ENCODE peak calls at places on chromosome 17, in seven cellular contexts. One of them, this sample, is unnamed.

GRCh38 chr17:31787857-31788570 is 71.0 kb downstream of the COPRS start:
- DNase-seq in T-helper 22 cell: no peak
- DNase-seq in stimulated activated naive CD4-positive, alpha-beta T cell treated with Interleukin-2 at 50 U/mL for 16 hours: no peak
- DNase-seq in non-pigmented ciliary epithelial cell: peak
- DNase-seq in G401: peak
- DNase-seq in activated CD4-positive, alpha-beta memory T cell treated with anti-CD3 and anti-CD28 coated beads, Interleukin-2, amount 10 ng/mL, durations not matched to agents 7 days and 5 days: no peak
- DNase-seq in hippocampal formation: no peak
- DNase-seq in this sample: peak

GRCh38 chr17:57490446-57490845 is 234.1 kb downstream of the MSI2 start:
- DNase-seq in T-helper 22 cell: no peak
- DNase-seq in stimulated activated naive CD4-positive, alpha-beta T cell treated with Interleukin-2 at 50 U/mL for 16 hours: no peak
- DNase-seq in non-pigmented ciliary epithelial cell: no peak
- DNase-seq in G401: no peak
- DNase-seq in activated CD4-positive, alpha-beta memory T cell treated with anti-CD3 and anti-CD28 coated beads, Interleukin-2, amount 10 ng/mL, durations not matched to agents 7 days and 5 days: no peak
- DNase-seq in hippocampal formation: no peak
- DNase-seq in this sample: no peak

GRCh38 chr17:1813088-1813487 is 16.6 kb downstream of the SMYD4 start:
- DNase-seq in T-helper 22 cell: no peak
- DNase-seq in stimulated activated naive CD4-positive, alpha-beta T cell treated with Interleukin-2 at 50 U/mL for 16 hours: no peak
- DNase-seq in non-pigmented ciliary epithelial cell: no peak
- DNase-seq in G401: no peak
- DNase-seq in activated CD4-positive, alpha-beta memory T cell treated with anti-CD3 and anti-CD28 coated beads, Interleukin-2, amount 10 ng/mL, durations not matched to agents 7 days and 5 days: no peak
- DNase-seq in hippocampal formation: no peak
- DNase-seq in this sample: no peak

GRCh38 chr17:39775075-39775474 is 37.3 kb downstream of the GRB7 start:
- DNase-seq in T-helper 22 cell: no peak
- DNase-seq in stimulated activated naive CD4-positive, alpha-beta T cell treated with Interleukin-2 at 50 U/mL for 16 hours: no peak
- DNase-seq in non-pigmented ciliary epithelial cell: no peak
- DNase-seq in G401: no peak
- DNase-seq in activated CD4-positive, alpha-beta memory T cell treated with anti-CD3 and anti-CD28 coated beads, Interleukin-2, amount 10 ng/mL, durations not matched to agents 7 days and 5 days: no peak
- DNase-seq in hippocampal formation: no peak
- DNase-seq in this sample: no peak

GRCh38 chr17:49487202-49487601 is 7.9 kb upstream of the NGFR start:
- DNase-seq in T-helper 22 cell: no peak
- DNase-seq in stimulated activated naive CD4-positive, alpha-beta T cell treated with Interleukin-2 at 50 U/mL for 16 hours: no peak
- DNase-seq in non-pigmented ciliary epithelial cell: no peak
- DNase-seq in G401: no peak
- DNase-seq in activated CD4-positive, alpha-beta memory T cell treated with anti-CD3 and anti-CD28 coated beads, Interleukin-2, amount 10 ng/mL, durations not matched to agents 7 days and 5 days: no peak
- DNase-seq in hippocampal formation: no peak
- DNase-seq in this sample: no peak

GRCh38 chr17:75124041-75124818 is 7.3 kb downstream of the NT5C start:
- DNase-seq in T-helper 22 cell: peak
- DNase-seq in stimulated activated naive CD4-positive, alpha-beta T cell treated with Interleukin-2 at 50 U/mL for 16 hours: peak
- DNase-seq in non-pigmented ciliary epithelial cell: no peak
- DNase-seq in G401: no peak
- DNase-seq in activated CD4-positive, alpha-beta memory T cell treated with anti-CD3 and anti-CD28 coated beads, Interleukin-2, amount 10 ng/mL, durations not matched to agents 7 days and 5 days: peak
- DNase-seq in hippocampal formation: no peak
- DNase-seq in this sample: peak

GRCh38 chr17:81253358-81254131 is 14.4 kb downstream of the NDUFAF8 start:
- DNase-seq in T-helper 22 cell: no peak
- DNase-seq in stimulated activated naive CD4-positive, alpha-beta T cell treated with Interleukin-2 at 50 U/mL for 16 hours: peak
- DNase-seq in non-pigmented ciliary epithelial cell: no peak
- DNase-seq in G401: peak
- DNase-seq in activated CD4-positive, alpha-beta memory T cell treated with anti-CD3 and anti-CD28 coated beads, Interleukin-2, amount 10 ng/mL, durations not matched to agents 7 days and 5 days: peak
- DNase-seq in hippocampal formation: peak
- DNase-seq in this sample: no peak

GRCh38 chr17:28908640-28909098 is 5.8 kb upstream of the DHRS13 start:
- DNase-seq in T-helper 22 cell: no peak
- DNase-seq in stimulated activated naive CD4-positive, alpha-beta T cell treated with Interleukin-2 at 50 U/mL for 16 hours: no peak
- DNase-seq in non-pigmented ciliary epithelial cell: no peak
- DNase-seq in G401: no peak
- DNase-seq in activated CD4-positive, alpha-beta memory T cell treated with anti-CD3 and anti-CD28 coated beads, Interleukin-2, amount 10 ng/mL, durations not matched to agents 7 days and 5 days: no peak
- DNase-seq in hippocampal formation: no peak
- DNase-seq in this sample: peak

GRCh38 chr17:45791935-45792334 is 7.8 kb downstream of the CRHR1 start:
- DNase-seq in T-helper 22 cell: no peak
- DNase-seq in stimulated activated naive CD4-positive, alpha-beta T cell treated with Interleukin-2 at 50 U/mL for 16 hours: no peak
- DNase-seq in non-pigmented ciliary epithelial cell: no peak
- DNase-seq in G401: peak
- DNase-seq in activated CD4-positive, alpha-beta memory T cell treated with anti-CD3 and anti-CD28 coated beads, Interleukin-2, amount 10 ng/mL, durations not matched to agents 7 days and 5 days: no peak
- DNase-seq in hippocampal formation: no peak
- DNase-seq in this sample: no peak

GRCh38 chr17:72118588-72119279 is 2.1 kb upstream of the SOX9 start:
- DNase-seq in T-helper 22 cell: no peak
- DNase-seq in stimulated activated naive CD4-positive, alpha-beta T cell treated with Interleukin-2 at 50 U/mL for 16 hours: no peak
- DNase-seq in non-pigmented ciliary epithelial cell: no peak
- DNase-seq in G401: peak
- DNase-seq in activated CD4-positive, alpha-beta memory T cell treated with anti-CD3 and anti-CD28 coated beads, Interleukin-2, amount 10 ng/mL, durations not matched to agents 7 days and 5 days: peak
- DNase-seq in hippocampal formation: peak
- DNase-seq in this sample: peak

GRCh38 chr17:55773671-55774070 is 22.8 kb downstream of the PCTP start:
- DNase-seq in T-helper 22 cell: no peak
- DNase-seq in stimulated activated naive CD4-positive, alpha-beta T cell treated with Interleukin-2 at 50 U/mL for 16 hours: no peak
- DNase-seq in non-pigmented ciliary epithelial cell: no peak
- DNase-seq in G401: no peak
- DNase-seq in activated CD4-positive, alpha-beta memory T cell treated with anti-CD3 and anti-CD28 coated beads, Interleukin-2, amount 10 ng/mL, durations not matched to agents 7 days and 5 days: no peak
- DNase-seq in hippocampal formation: no peak
- DNase-seq in this sample: no peak

GRCh38 chr17:21330436-21331160 is 45.6 kb upstream of the KCNJ12 start:
- DNase-seq in T-helper 22 cell: no peak
- DNase-seq in stimulated activated naive CD4-positive, alpha-beta T cell treated with Interleukin-2 at 50 U/mL for 16 hours: no peak
- DNase-seq in non-pigmented ciliary epithelial cell: no peak
- DNase-seq in G401: no peak
- DNase-seq in activated CD4-positive, alpha-beta memory T cell treated with anti-CD3 and anti-CD28 coated beads, Interleukin-2, amount 10 ng/mL, durations not matched to agents 7 days and 5 days: no peak
- DNase-seq in hippocampal formation: no peak
- DNase-seq in this sample: no peak